ENCODE peak calls at places on chromosomes 12 and 14, in nine cellular contexts. E is IMR-90, H is astrocyte of the cerebellum, N is HFF-Myc, O is pancreas, X is upper lobe of right lung, Z is ovary, S is PC-9, R is Peyer's patch. J is an unnamed sample.

GRCh38 chr12:81005635-81006034 is 67.9 kb upstream of the LIN7A start:
- DNase-seq in E (no peak), H (no peak), N (no peak), O (no peak), X (no peak), Z (no peak), S (no peak), R (no peak), J (no peak)

GRCh38 chr12:62581288-62582064 is 114.8 kb downstream of the MON2 start:
- DNase-seq in E (peak), H (peak), N (peak), O (no peak), X (no peak), Z (no peak), S (no peak), R (no peak), J (no peak)

GRCh38 chr12:10741836-10742235 is 18.7 kb upstream of the YBX3 start:
- DNase-seq in E (no peak), H (no peak), N (no peak), O (no peak), X (no peak), Z (no peak), S (no peak), R (no peak), J (no peak)

GRCh38 chr14:24135584-24135833 is 485 bp upstream of the PSME1 start:
- DNase-seq in E (no peak), H (no peak), N (no peak), O (no peak), X (no peak), Z (no peak), S (no peak), R (no peak), J (no peak)

GRCh38 chr12:3362751-3363150 is 128.3 kb upstream of the PRMT8 start:
- DNase-seq in E (no peak), H (no peak), N (no peak), O (peak), X (no peak), Z (no peak), S (no peak), R (no peak), J (no peak)

GRCh38 chr12:20099395-20099976 is 268.9 kb upstream of the PDE3A start:
- DNase-seq in E (no peak), H (no peak), N (no peak), O (no peak), X (no peak), Z (no peak), S (no peak), R (no peak), J (no peak)

GRCh38 chr12:52891044-52891443 is 13.8 kb downstream of the KRT8 start:
- DNase-seq in E (no peak), H (no peak), N (no peak), O (no peak), X (no peak), Z (no peak), S (no peak), R (no peak), J (no peak)

GRCh38 chr14:105091335-105092123 is 26.3 kb upstream of the GPR132 start:
- DNase-seq in E (no peak), H (no peak), N (no peak), O (peak), X (peak), Z (peak), S (peak), R (peak), J (peak)

GRCh38 chr14:31867570-31867969 is 209.5 kb upstream of the ARHGAP5 start:
- DNase-seq in E (no peak), H (no peak), N (no peak), O (no peak), X (no peak), Z (no peak), S (no peak), R (no peak), J (no peak)

GRCh38 chr12:117792471-117792870 is 176.3 kb downstream of the KSR2 start:
- DNase-seq in E (no peak), H (no peak), N (no peak), O (no peak), X (no peak), Z (no peak), S (no peak), R (no peak), J (no peak)

GRCh38 chr12:1848741-1849140 is 28.4 kb downstream of the LRTM2 start:
- DNase-seq in E (no peak), H (no peak), N (no peak), O (no peak), X (no peak), Z (no peak), S (no peak), R (no peak), J (no peak)

GRCh38 chr12:77850698-77851097 is 20.0 kb downstream of the NAV3 start:
- DNase-seq in E (no peak), H (no peak), N (no peak), O (no peak), X (no peak), Z (no peak), S (no peak), R (no peak), J (no peak)

GRCh38 chr12:122427403-122427802 is 4.9 kb upstream of the CLIP1 start:
- DNase-seq in E (no peak), H (no peak), N (no peak), O (no peak), X (no peak), Z (no peak), S (no peak), R (no peak), J (no peak)

GRCh38 chr12:12872139-12872933 is 19.0 kb upstream of the GPRC5A start:
- DNase-seq in E (peak), H (no peak), N (no peak), O (no peak), X (no peak), Z (no peak), S (peak), R (peak), J (peak)

GRCh38 chr12:38653650-38654049 is 251.7 kb downstream of the CPNE8 start:
- DNase-seq in E (no peak), H (no peak), N (no peak), O (no peak), X (no peak), Z (no peak), S (no peak), R (no peak), J (no peak)

GRCh38 chr14:102819176-102819628 is 42.0 kb downstream of the TRAF3 start:
- DNase-seq in E (no peak), H (no peak), N (no peak), O (no peak), X (no peak), Z (no peak), S (no peak), R (peak), J (no peak)

GRCh38 chr12:104596128-104596799 is 139.5 kb downstream of the CHST11 start:
- DNase-seq in E (peak), H (peak), N (peak), O (no peak), X (no peak), Z (peak), S (no peak), R (no peak), J (no peak)

GRCh38 chr14:104891121-104891551 is 26.1 kb downstream of the CEP170B start:
- DNase-seq in E (no peak), H (no peak), N (no peak), O (no peak), X (no peak), Z (no peak), S (no peak), R (peak), J (no peak)

GRCh38 chr12:84056-84455 is 17.5 kb downstream of the IQSEC3 start:
- DNase-seq in E (no peak), H (no peak), N (no peak), O (no peak), X (no peak), Z (no peak), S (no peak), R (no peak), J (no peak)

GRCh38 chr12:76890407-76891143 is 11.8 kb upstream of the CSRP2 start:
- DNase-seq in E (no peak), H (no peak), N (no peak), O (no peak), X (no peak), Z (no peak), S (peak), R (no peak), J (no peak)

GRCh38 chr14:96250545-96250944 is 5.5 kb upstream of the BDKRB1 start:
- DNase-seq in E (no peak), H (no peak), N (no peak), O (no peak), X (no peak), Z (no peak), S (no peak), R (no peak), J (no peak)

GRCh38 chr12:94109154-94109553 is 39.2 kb upstream of the PLXNC1 start:
- DNase-seq in E (peak), H (no peak), N (peak), O (no peak), X (no peak), Z (no peak), S (no peak), R (no peak), J (no peak)

GRCh38 chr14:103160321-103161053 is 37.2 kb downstream of the TNFAIP2 start:
- DNase-seq in E (no peak), H (no peak), N (no peak), O (no peak), X (no peak), Z (no peak), S (no peak), R (no peak), J (no peak)

GRCh38 chr12:25708661-25709060 is 155.6 kb upstream of the LMNTD1 start:
- DNase-seq in E (no peak), H (no peak), N (no peak), O (no peak), X (no peak), Z (no peak), S (no peak), R (no peak), J (no peak)

GRCh38 chr14:33525626-33526025 is 425.2 kb downstream of the EGLN3 start:
- DNase-seq in E (no peak), H (no peak), N (no peak), O (no peak), X (no peak), Z (no peak), S (no peak), R (no peak), J (no peak)

GRCh38 chr12:92242917-92243316 is 97.3 kb upstream of the BTG1 start:
- DNase-seq in E (peak), H (no peak), N (no peak), O (no peak), X (no peak), Z (peak), S (no peak), R (no peak), J (no peak)

GRCh38 chr12:57434517-57435223 is at the start of gene INHBC:
- DNase-seq in E (no peak), H (no peak), N (no peak), O (no peak), X (no peak), Z (no peak), S (no peak), R (no peak), J (no peak)

GRCh38 chr12:119592232-119592631 is 1.3 kb upstream of the TMEM233 start:
- DNase-seq in E (no peak), H (no peak), N (no peak), O (no peak), X (no peak), Z (no peak), S (no peak), R (no peak), J (no peak)

GRCh38 chr12:120381752-120382419 is 12.9 kb upstream of the MSI1 start:
- DNase-seq in E (peak), H (no peak), N (no peak), O (no peak), X (no peak), Z (no peak), S (no peak), R (no peak), J (no peak)

GRCh38 chr12:57139796-57140649 is 7.4 kb downstream of the LRP1-AS start:
- DNase-seq in E (peak), H (no peak), N (no peak), O (no peak), X (no peak), Z (no peak), S (no peak), R (no peak), J (no peak)

GRCh38 chr12:43578782-43579181 is 26.8 kb upstream of the ADAMTS20 start:
- DNase-seq in E (peak), H (no peak), N (no peak), O (no peak), X (no peak), Z (no peak), S (peak), R (no peak), J (no peak)

GRCh38 chr14:37122288-37122687 is 50.1 kb downstream of the SLC25A21 start:
- DNase-seq in E (peak), H (peak), N (no peak), O (no peak), X (no peak), Z (no peak), S (no peak), R (no peak), J (peak)

GRCh38 chr12:132053338-132054330 is 90.5 kb downstream of the DDX51 start:
- DNase-seq in E (no peak), H (no peak), N (no peak), O (no peak), X (peak), Z (no peak), S (no peak), R (no peak), J (no peak)

GRCh38 chr14:84090837-84091236 is 1439.1 kb upstream of the FLRT2 start:
- DNase-seq in E (no peak), H (no peak), N (no peak), O (no peak), X (no peak), Z (peak), S (no peak), R (no peak), J (no peak)

GRCh38 chr14:37232907-37233481 is 35.3 kb downstream of the MIPOL1 start:
- DNase-seq in E (peak), H (peak), N (peak), O (no peak), X (no peak), Z (no peak), S (no peak), R (no peak), J (no peak)

GRCh38 chr14:54221971-54222370 is 174.8 kb upstream of the CDKN3 start:
- DNase-seq in E (no peak), H (no peak), N (no peak), O (no peak), X (no peak), Z (no peak), S (no peak), R (no peak), J (no peak)

GRCh38 chr14:94158239-94158888 is 15.8 kb upstream of the PPP4R4 start:
- DNase-seq in E (no peak), H (no peak), N (no peak), O (no peak), X (no peak), Z (no peak), S (no peak), R (no peak), J (no peak)

GRCh38 chr12:65010437-65010836 is 110.7 kb downstream of the WIF1 start:
- DNase-seq in E (no peak), H (no peak), N (no peak), O (no peak), X (no peak), Z (no peak), S (no peak), R (no peak), J (no peak)

DNA sequence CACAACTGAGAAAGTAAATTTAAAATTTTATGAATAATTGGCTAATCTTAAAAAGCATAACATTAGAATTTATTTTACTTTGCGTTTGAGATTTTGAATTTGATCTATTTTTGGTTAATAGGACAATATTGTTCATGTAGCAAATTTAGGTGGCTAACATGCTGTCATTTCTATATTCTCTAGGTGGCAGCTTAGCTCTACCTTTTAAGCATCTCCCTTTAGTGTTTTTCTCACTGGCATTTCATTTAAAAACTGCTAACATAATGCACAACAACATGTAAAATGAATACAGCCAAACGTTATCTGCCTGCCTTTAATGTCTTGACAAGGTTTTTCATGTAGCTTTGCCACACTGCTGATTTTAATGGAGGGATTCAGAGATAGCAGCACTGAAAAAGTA is 272.3 kb upstream of the FBXO33 start:
- DNase-seq in E (no peak), H (no peak), N (no peak), O (no peak), X (no peak), Z (no peak), S (no peak), R (no peak), J (no peak)
- TF ChIP-seq CTCF in E (no peak), H (no peak), N (no peak), O (no peak), X (no peak), Z (no peak), S (no peak), R (no peak), J (peak)

GRCh38 chr14:60315591-60315990 is 66.6 kb downstream of the PPM1A start:
- DNase-seq in E (no peak), H (no peak), N (no peak), O (no peak), X (no peak), Z (no peak), S (no peak), R (no peak), J (no peak)

GRCh38 chr14:60311417-60311816 is 62.4 kb downstream of the PPM1A start:
- DNase-seq in E (peak), H (peak), N (peak), O (no peak), X (no peak), Z (no peak), S (no peak), R (no peak), J (no peak)

GRCh38 chr14:60317609-60318008 is 68.6 kb downstream of the PPM1A start:
- DNase-seq in E (no peak), H (no peak), N (no peak), O (no peak), X (no peak), Z (no peak), S (no peak), R (no peak), J (no peak)

GRCh38 chr14:60313093-60313492 is 64.1 kb downstream of the PPM1A start:
- DNase-seq in E (no peak), H (no peak), N (no peak), O (no peak), X (no peak), Z (no peak), S (no peak), R (no peak), J (no peak)

DNA sequence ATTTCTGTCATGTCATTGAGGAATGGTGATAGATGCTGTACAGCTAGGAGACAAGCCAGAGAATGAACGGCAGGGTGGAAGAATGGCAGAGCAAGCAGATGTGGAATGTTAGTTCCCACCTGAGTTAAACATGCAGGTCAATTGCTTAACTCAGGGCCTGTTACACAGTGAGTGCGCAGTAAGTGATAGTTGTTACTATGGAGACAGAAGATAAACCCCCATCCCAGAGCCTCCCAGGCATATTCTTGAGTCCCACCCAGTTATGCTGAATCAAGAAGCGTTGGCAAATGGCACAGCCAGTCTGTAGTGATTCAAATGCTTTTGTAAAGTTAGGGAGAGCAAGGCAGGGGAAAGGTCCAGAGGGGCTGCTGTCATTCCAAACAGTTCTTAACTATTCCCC is 66.2 kb downstream of the PPM1A start:
- DNase-seq in E (no peak), H (no peak), N (no peak), O (no peak), X (no peak), Z (no peak), S (no peak), R (no peak), J (no peak)
- H3K4me3 ChIP-seq in E (no peak), H (no peak), N (no peak), O (no peak), X (no peak), Z (no peak), S (no peak), R (no peak), J (no peak)

GRCh38 chr14:22276913-22277816 is 311.9 kb downstream of the DAD1 start:
- DNase-seq in E (peak), H (no peak), N (peak), O (no peak), X (no peak), Z (no peak), S (no peak), R (no peak), J (no peak)
- TF ChIP-seq CTCF in E (peak), H (peak), N (peak), O (peak), X (peak), Z (no peak), S (peak), R (no peak), J (peak)

DNA sequence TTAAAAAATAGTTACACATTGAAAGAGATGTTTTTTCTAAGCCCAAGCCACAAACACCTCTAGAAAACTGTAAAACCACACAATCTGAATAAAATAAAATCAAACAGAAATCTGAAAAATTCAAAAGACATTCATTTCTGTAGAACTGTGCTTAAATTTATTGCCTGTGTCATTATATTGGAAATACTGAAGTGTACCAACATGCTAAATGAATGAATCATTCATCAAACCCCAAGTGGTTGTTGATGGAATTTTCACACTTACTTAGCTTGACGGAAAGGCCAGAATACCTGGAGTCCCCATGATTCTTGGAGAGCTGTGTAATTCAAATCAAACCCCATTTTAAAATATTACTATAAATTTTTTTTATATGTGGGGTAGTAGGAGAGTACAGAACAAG is 2.7 kb downstream of the KITLG start:
- DNase-seq in E (no peak), H (no peak), N (no peak), O (no peak), X (no peak), Z (no peak), S (no peak), R (no peak), J (peak)
- H3K4me3 ChIP-seq in E (no peak), H (peak), N (peak), O (no peak), X (peak), Z (no peak), S (no peak), R (no peak), J (no peak)

GRCh38 chr14:100827140-100827517 is 1.2 kb downstream of the MEG3 start:
- DNase-seq in E (peak), H (no peak), N (no peak), O (no peak), X (no peak), Z (peak), S (no peak), R (no peak), J (no peak)
- TF ChIP-seq CTCF in E (peak), H (peak), N (peak), O (no peak), X (peak), Z (peak), S (no peak), R (no peak), J (peak)

J was measured in retinal pigment epithelial cell.